ENCODE peak calls at places on chromosome 4, in seven cellular contexts. I is PC-3, T is SK-N-SH, Q is neural progenitor cell, K is GM23248, S is GM23338, B is hepatocyte. J is an unnamed sample. For H3K36me3 and H3K4me1, the result is how much of the 10 kb centered on the place peaks cover.

GRCh38 chr4:123546661-123547060 is 150.1 kb downstream of the SPRY1 start:
- DNase-seq in I (no peak), T (no peak), Q (no peak), K (no peak), S (peak), B (peak), J (no peak)

GRCh38 chr4:24770111-24770584 is 25.2 kb upstream of the SOD3 start:
- DNase-seq in I (peak), T (no peak), Q (peak), K (peak), S (no peak), B (no peak), J (no peak)

GRCh38 chr4:120003193-120003592 is 63.5 kb downstream of the MAD2L1 start:
- DNase-seq in I (no peak), T (no peak), Q (no peak), K (no peak), S (no peak), B (no peak), J (no peak)

GRCh38 chr4:155426953-155427352 is 50.2 kb upstream of the MAP9 start:
- DNase-seq in I (no peak), T (no peak), Q (peak), K (no peak), S (peak), B (no peak), J (no peak)

GRCh38 chr4:648579-649292 is 23.4 kb downstream of the PDE6B start:
- DNase-seq in I (no peak), T (no peak), Q (peak), K (no peak), S (no peak), B (no peak), J (no peak)

GRCh38 chr4:14165253-14165942 is 537.9 kb upstream of the BOD1L1 start:
- DNase-seq in I (no peak), T (no peak), Q (no peak), K (no peak), S (no peak), B (no peak), J (peak)

GRCh38 chr4:170386974-170387373 is 297.2 kb upstream of the AADAT start:
- DNase-seq in I (no peak), T (no peak), Q (no peak), K (peak), S (no peak), B (no peak), J (no peak)

GRCh38 chr4:104205116-104205515 is 289.6 kb downstream of the CXXC4 start:
- DNase-seq in I (no peak), T (no peak), Q (no peak), K (no peak), S (no peak), B (no peak), J (no peak)

GRCh38 chr4:67539830-67540229 is 5.5 kb downstream of the CENPC start:
- DNase-seq in I (no peak), T (no peak), Q (no peak), K (no peak), S (no peak), B (no peak), J (no peak)

GRCh38 chr4:118834070-118834469 is 1.9 kb downstream of the SEC24D start:
- DNase-seq in I (no peak), T (peak), Q (no peak), K (no peak), S (no peak), B (no peak), J (no peak)

GRCh38 chr4:181189751-181190150 is 1053.5 kb upstream of the TENM3 start:
- DNase-seq in I (no peak), T (no peak), Q (peak), K (no peak), S (no peak), B (no peak), J (no peak)

GRCh38 chr4:21544410-21544809 is 404.2 kb downstream of the KCNIP4 start:
- DNase-seq in I (no peak), T (no peak), Q (no peak), K (no peak), S (peak), B (peak), J (no peak)

GRCh38 chr4:138049350-138049749 is 192.8 kb downstream of the SLC7A11 start:
- DNase-seq in I (peak), T (no peak), Q (no peak), K (no peak), S (no peak), B (no peak), J (no peak)

GRCh38 chr4:5814421-5814820 is 78.5 kb downstream of the CRMP1 start:
- DNase-seq in I (no peak), T (no peak), Q (no peak), K (no peak), S (no peak), B (no peak), J (no peak)

GRCh38 chr4:164997324-164997723 is 19.9 kb upstream of the TRIM61 start:
- DNase-seq in I (peak), T (no peak), Q (no peak), K (peak), S (peak), B (no peak), J (peak)

GRCh38 chr4:98939892-98940298 is 11.0 kb upstream of the EIF4E start:
- DNase-seq in I (peak), T (peak), Q (peak), K (peak), S (peak), B (peak), J (peak)

GRCh38 chr4:73309211-73309610 is 50.6 kb upstream of the ANKRD17 start:
- DNase-seq in I (peak), T (no peak), Q (no peak), K (peak), S (no peak), B (no peak), J (no peak)

GRCh38 chr4:73311428-73311827 is 52.8 kb upstream of the ANKRD17 start:
- DNase-seq in I (peak), T (no peak), Q (no peak), K (peak), S (peak), B (peak), J (peak)

GRCh38 chr4:73317092-73317491 is 58.5 kb upstream of the ANKRD17 start:
- DNase-seq in I (no peak), T (no peak), Q (no peak), K (no peak), S (no peak), B (no peak), J (no peak)

GRCh38 chr4:73312967-73313366 is 54.4 kb upstream of the ANKRD17 start:
- DNase-seq in I (no peak), T (no peak), Q (no peak), K (no peak), S (no peak), B (no peak), J (no peak)

DNA sequence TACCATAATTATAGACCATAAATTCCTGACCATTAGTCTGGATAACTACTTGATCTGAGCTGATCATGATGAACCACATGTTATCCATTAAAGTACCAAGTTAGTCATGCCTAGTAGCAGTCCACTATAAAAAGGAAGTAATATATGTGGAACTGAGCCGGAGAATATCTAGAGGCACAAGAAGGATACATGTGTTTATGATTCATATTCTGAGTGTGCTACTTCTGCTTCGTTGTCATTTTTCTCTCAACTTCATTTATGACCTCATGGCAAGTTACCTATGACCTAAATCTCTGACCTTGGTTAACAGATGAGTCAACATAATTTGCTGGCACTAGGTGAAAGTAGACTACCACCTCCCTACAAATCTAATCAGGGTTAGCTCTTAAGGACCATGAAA is 56.5 kb upstream of the ANKRD17 start:
- DNase-seq in I (peak), T (no peak), Q (no peak), K (peak), S (no peak), B (no peak), J (no peak)
- H3K36me3 ChIP-seq in I (under half), T (under half), Q (under half), K (under half), S (under half), B (under half), J (under half)

GRCh38 chr4:127604949-127605709 is 27.6 kb upstream of the INTU start:
- DNase-seq in I (peak), T (peak), Q (peak), K (peak), S (peak), B (peak), J (peak)
- TF ChIP-seq EZH2phosphoT487 in I (no peak), T (no peak), Q (no peak), K (no peak), S (no peak), B (no peak), J (no peak)

DNA sequence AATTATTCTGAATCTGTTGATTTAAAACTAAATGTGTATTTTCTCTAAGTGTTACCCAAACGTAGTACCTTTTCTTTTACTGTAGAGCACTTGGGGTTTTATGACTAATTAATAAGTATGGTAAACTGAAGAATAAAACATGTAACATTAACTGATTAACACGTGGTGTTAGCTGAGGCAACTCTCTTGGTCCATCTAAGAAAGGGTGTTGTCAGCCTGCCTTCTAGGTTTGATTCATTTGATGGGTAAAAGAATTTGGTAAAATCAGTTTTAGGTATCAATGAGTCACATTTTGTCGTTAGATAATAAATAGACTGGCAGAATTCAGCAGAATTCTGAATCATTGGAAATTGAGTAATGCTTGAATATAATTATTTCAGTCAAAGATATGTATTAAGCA is 99.7 kb downstream of the AFF1 start:
- DNase-seq in I (no peak), T (no peak), Q (no peak), K (no peak), S (no peak), B (no peak), J (no peak)
- H3K4me1 ChIP-seq in I (under half), T (half or more), Q (half or more), K (half or more), S (half or more), B (half or more), J (half or more)

GRCh38 chr4:73170518-73171198 is 87.9 kb downstream of the ANKRD17 start:
- DNase-seq in I (peak), T (no peak), Q (no peak), K (no peak), S (no peak), B (no peak), J (no peak)
- H3K36me3 ChIP-seq in I (half or more), T (half or more), Q (under half), K (under half), S (under half), B (under half), J (half or more)

DNA sequence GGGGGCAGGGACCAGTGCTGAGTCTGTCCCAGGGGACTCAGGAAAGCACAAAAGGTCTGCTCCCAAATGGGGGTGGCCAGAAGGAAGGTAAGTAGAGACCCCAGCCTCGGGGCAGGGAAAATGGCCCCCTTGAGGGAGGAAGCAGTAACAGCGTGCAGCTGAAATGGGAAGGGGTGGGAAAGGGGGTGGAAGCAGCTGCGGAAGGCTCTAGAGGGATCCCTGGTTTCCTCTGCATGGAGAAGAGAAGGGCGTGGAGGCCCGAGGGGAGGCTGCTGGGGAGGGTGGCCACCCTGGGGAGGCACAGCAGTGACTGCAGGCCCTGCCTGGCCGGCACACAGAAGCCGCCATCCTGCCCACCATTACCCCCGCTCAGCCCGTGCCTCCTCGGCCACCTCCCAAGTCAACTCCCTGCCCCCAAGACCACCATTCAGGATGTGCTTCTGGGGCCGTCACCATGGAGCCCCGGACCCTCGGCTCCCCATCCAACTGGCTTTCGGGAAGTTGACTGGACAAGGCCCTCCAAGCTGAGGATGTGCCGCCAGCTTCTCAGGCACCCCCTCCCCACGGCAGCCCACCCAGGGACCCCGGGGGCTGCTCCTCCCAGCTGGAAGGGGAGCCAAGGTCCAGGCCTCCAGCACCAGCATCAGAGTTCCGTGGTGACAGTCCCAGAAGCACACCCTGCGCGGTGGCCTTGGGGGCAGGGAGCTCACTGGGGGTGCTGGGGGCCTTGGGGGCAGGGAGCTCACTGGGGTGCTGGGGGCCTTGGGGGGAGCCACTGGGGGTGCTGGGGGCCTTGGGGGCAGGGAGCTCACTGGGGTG is 23.6 kb downstream of the CFAP99 start:
- DNase-seq in I (no peak), T (no peak), Q (no peak), K (no peak), S (peak), B (no peak), J (no peak)
- TF ChIP-seq EZH2phosphoT487 in I (no peak), T (no peak), Q (no peak), K (no peak), S (no peak), B (no peak), J (no peak)

GRCh38 chr4:44988011-44988410 is 261.7 kb upstream of the GNPDA2 start:
- DNase-seq in I (no peak), T (no peak), Q (no peak), K (no peak), S (no peak), B (no peak), J (no peak)
- H3K4me1 ChIP-seq in I (under half), T (under half), Q (under half), K (under half), S (under half), B (under half), J (under half)

GRCh38 chr4:94462572-94462971 is 10.8 kb downstream of the PDLIM5 start:
- DNase-seq in I (peak), T (no peak), Q (no peak), K (no peak), S (no peak), B (no peak), J (no peak)
- H3K36me3 ChIP-seq in I (under half), T (under half), Q (under half), K (under half), S (under half), B (under half), J (under half)

GRCh38 chr4:173860079-173860478 is 330.1 kb upstream of the HAND2 start:
- DNase-seq in I (no peak), T (no peak), Q (no peak), K (no peak), S (no peak), B (no peak), J (no peak)

GRCh38 chr4:173859091-173859713 is 329.2 kb upstream of the HAND2 start:
- DNase-seq in I (no peak), T (no peak), Q (no peak), K (no peak), S (no peak), B (no peak), J (no peak)

GRCh38 chr4:173855015-173855414 is 325.0 kb upstream of the HAND2 start:
- DNase-seq in I (no peak), T (no peak), Q (no peak), K (no peak), S (no peak), B (no peak), J (no peak)

GRCh38 chr4:173862754-173863153 is 332.7 kb upstream of the HAND2 start:
- DNase-seq in I (no peak), T (no peak), Q (no peak), K (no peak), S (no peak), B (no peak), J (no peak)

DNA sequence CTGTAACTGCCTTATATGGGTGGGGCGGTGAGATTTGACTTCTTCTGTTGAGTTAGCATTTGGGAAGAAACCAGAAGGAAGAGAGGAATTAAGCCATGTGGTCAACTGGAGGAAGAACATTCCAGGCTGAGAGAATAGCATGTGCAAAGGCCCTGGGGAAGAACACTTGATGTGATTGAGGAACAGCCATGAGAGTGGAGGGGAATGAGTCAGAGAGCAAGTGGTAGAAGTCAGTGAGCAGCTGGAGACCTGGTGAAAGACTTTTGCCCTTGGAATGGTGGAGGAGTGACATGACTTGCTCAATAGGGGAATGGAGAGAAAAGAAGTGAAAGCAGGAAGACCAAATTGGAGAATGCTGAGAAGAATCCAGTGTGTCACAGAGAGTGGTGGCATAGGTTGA is 327.8 kb upstream of the HAND2 start:
- DNase-seq in I (no peak), T (no peak), Q (no peak), K (no peak), S (no peak), B (no peak), J (no peak)
- TF ChIP-seq EZH2phosphoT487 in I (no peak), T (no peak), Q (no peak), K (no peak), S (no peak), B (no peak), J (no peak)

DNA sequence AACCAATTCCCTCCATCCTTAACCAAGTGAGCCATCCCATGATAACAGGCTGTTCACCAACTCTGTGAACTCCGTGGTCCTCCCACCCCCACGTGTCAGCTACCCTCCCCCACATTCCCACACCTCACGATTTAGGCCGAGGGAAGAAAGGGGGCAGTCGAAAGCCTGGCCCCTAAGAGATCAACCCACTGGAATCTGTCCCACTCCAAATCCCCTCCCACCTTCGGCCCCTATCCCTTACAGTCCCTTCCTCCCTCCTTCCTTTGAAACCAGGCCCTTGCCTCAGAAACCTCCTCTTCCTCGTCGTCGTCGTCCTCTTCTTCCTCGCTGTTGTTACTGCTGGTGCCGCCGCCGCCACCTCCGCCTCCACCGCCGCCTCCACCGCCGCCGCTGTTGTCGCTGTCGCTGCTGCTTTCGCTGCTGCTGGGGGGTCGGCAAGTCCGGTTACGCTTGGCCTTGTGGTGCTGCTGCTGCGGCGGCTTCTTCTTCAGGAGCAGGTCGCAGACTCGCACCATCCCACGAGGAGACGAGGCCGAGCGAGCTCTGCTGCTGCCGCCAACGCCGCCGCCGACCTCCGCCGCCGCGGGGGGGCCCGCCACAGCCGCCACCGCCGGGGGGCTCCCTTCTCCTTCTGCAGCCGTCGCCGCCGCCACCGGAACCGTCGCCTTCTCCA is 467 bp downstream of the ANKRD17 start:
- DNase-seq in I (peak), T (peak), Q (no peak), K (peak), S (peak), B (peak), J (peak)
- H3K4me1 ChIP-seq in I (under half), T (under half), Q (under half), K (under half), S (under half), B (under half), J (half or more)

GRCh38 chr4:54779797-54780196 is 122.0 kb downstream of the KIT start:
- DNase-seq in I (no peak), T (no peak), Q (no peak), K (no peak), S (no peak), B (no peak), J (no peak)

GRCh38 chr4:54783402-54784110 is 125.8 kb downstream of the KIT start:
- DNase-seq in I (no peak), T (no peak), Q (no peak), K (peak), S (no peak), B (no peak), J (no peak)

GRCh38 chr4:54784188-54784671 is 126.5 kb downstream of the KIT start:
- DNase-seq in I (no peak), T (no peak), Q (no peak), K (peak), S (no peak), B (peak), J (no peak)

DNA sequence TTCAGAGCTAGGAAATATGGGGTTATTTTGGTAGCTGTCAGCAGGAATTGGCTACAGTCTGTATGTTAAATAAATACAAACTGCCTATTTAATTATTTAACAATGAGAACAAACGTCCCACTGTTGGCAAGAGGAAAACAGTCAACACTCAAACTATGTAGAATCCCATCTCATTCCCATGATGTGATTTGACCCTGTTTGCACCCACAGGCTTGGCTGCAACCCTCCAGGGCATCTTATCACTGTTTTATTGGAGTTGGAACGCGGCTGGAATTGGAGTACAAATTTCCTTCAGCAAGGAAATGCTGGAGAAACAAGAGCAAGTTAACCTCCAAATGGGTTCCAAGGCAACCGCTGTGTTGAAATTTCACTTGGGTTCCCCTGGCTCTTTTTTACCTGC is 124.0 kb downstream of the KIT start:
- DNase-seq in I (no peak), T (no peak), Q (no peak), K (peak), S (no peak), B (no peak), J (no peak)
- H3K36me3 ChIP-seq in I (under half), T (under half), Q (under half), K (under half), S (under half), B (under half), J (under half)